ENCODE peak calls at places on chromosomes 7 and 10, in five cellular contexts. M, H, V, Z and D are unnamed samples.

GRCh38 chr10:75972494-75973276 is 541.3 kb downstream of the LRMDA start:
- DNase-seq in M (no peak), H (peak), V (no peak), Z (no peak), D (no peak)

GRCh38 chr7:19519443-19519977 is 189.3 kb downstream of the POLR1F start:
- DNase-seq in M (peak), H (peak), V (no peak), Z (no peak), D (no peak)

GRCh38 chr7:128410092-128410665 is 397 bp upstream of the IMPDH1 start:
- DNase-seq in M (peak), H (peak), V (peak), Z (no peak), D (peak)

GRCh38 chr10:82228701-82229100 is 353.7 kb downstream of the NRG3 start:
- DNase-seq in M (no peak), H (no peak), V (no peak), Z (no peak), D (no peak)

GRCh38 chr7:156547884-156548561 is 92.6 kb upstream of the RNF32 start:
- DNase-seq in M (no peak), H (no peak), V (no peak), Z (peak), D (peak)

GRCh38 chr7:14376711-14377110 is 387.2 kb upstream of the ETV1 start:
- DNase-seq in M (no peak), H (no peak), V (no peak), Z (no peak), D (no peak)

GRCh38 chr10:95459446-95459845 is 101.7 kb downstream of the SORBS1 start:
- DNase-seq in M (no peak), H (no peak), V (no peak), Z (no peak), D (no peak)

GRCh38 chr10:48287417-48288391 is 13.2 kb upstream of the FRMPD2 start:
- DNase-seq in M (peak), H (no peak), V (no peak), Z (peak), D (no peak)

GRCh38 chr10:84352251-84352842 is 24.0 kb downstream of the CCSER2 start:
- DNase-seq in M (peak), H (peak), V (no peak), Z (no peak), D (peak)

GRCh38 chr7:542935-543789 is 23.5 kb upstream of the PDGFA start:
- DNase-seq in M (peak), H (peak), V (no peak), Z (no peak), D (no peak)

GRCh38 chr10:21758671-21759070 is 224.6 kb downstream of the MLLT10 start:
- DNase-seq in M (no peak), H (no peak), V (no peak), Z (no peak), D (no peak)

GRCh38 chr7:92057375-92057774 is 76.9 kb downstream of the CYP51A1 start:
- DNase-seq in M (peak), H (peak), V (no peak), Z (no peak), D (no peak)

GRCh38 chr7:28700790-28701203 is 257.3 kb downstream of the TRIL start:
- DNase-seq in M (no peak), H (peak), V (no peak), Z (no peak), D (no peak)

GRCh38 chr7:39084344-39084743 is 106.6 kb downstream of the POU6F2 start:
- DNase-seq in M (no peak), H (no peak), V (no peak), Z (no peak), D (no peak)

GRCh38 chr7:29202651-29203069 is 8.1 kb downstream of the CHN2 start:
- DNase-seq in M (no peak), H (no peak), V (no peak), Z (no peak), D (no peak)

GRCh38 chr7:50348469-50349162 is 44.1 kb downstream of the IKZF1 start:
- DNase-seq in M (no peak), H (no peak), V (no peak), Z (no peak), D (no peak)

GRCh38 chr10:79994556-79994955 is 45.7 kb upstream of the SFTPD start:
- DNase-seq in M (no peak), H (no peak), V (no peak), Z (no peak), D (no peak)

GRCh38 chr7:149598721-149599308 is 101.2 kb upstream of the ZNF746 start:
- DNase-seq in M (peak), H (peak), V (no peak), Z (peak), D (peak)

GRCh38 chr10:22501412-22501811 is 156.1 kb downstream of the SPAG6 start:
- DNase-seq in M (no peak), H (no peak), V (no peak), Z (no peak), D (no peak)

GRCh38 chr10:62136931-62137330 is 131.7 kb downstream of the RTKN2 start:
- DNase-seq in M (no peak), H (no peak), V (no peak), Z (no peak), D (no peak)

GRCh38 chr7:42691030-42691639 is 220.7 kb downstream of the C7orf25 start:
- DNase-seq in M (no peak), H (peak), V (no peak), Z (no peak), D (no peak)

GRCh38 chr10:15789793-15790525 is 70.2 kb upstream of the ITGA8 start:
- DNase-seq in M (no peak), H (peak), V (no peak), Z (no peak), D (no peak)

GRCh38 chr10:28661035-28661434 is 16.3 kb upstream of the BAMBI start:
- DNase-seq in M (peak), H (peak), V (no peak), Z (no peak), D (no peak)

GRCh38 chr7:85094046-85094720 is 92.7 kb downstream of the SEMA3D start:
- DNase-seq in M (no peak), H (no peak), V (no peak), Z (no peak), D (no peak)

GRCh38 chr7:142385528-142386340 is 127.9 kb upstream of the PRSS58 start:
- DNase-seq in M (peak), H (peak), V (no peak), Z (no peak), D (peak)

GRCh38 chr7:132221356-132221755 is 354.9 kb downstream of the PLXNA4 start:
- DNase-seq in M (no peak), H (no peak), V (no peak), Z (no peak), D (no peak)

GRCh38 chr7:116979430-116979829 is 26.1 kb downstream of the ST7 start:
- DNase-seq in M (no peak), H (no peak), V (no peak), Z (no peak), D (no peak)

GRCh38 chr7:105718511-105718925 is 137.2 kb upstream of the EFCAB10 start:
- DNase-seq in M (peak), H (no peak), V (no peak), Z (no peak), D (no peak)

GRCh38 chr10:97450828-97451227 is 4.9 kb downstream of the ZDHHC16 start:
- DNase-seq in M (no peak), H (no peak), V (no peak), Z (no peak), D (no peak)

GRCh38 chr10:102675887-102676616 is 31.8 kb downstream of the TRIM8 start:
- DNase-seq in M (no peak), H (peak), V (no peak), Z (peak), D (peak)

GRCh38 chr7:35988105-35988504 is 164.9 kb upstream of the EEPD1 start:
- DNase-seq in M (no peak), H (no peak), V (no peak), Z (no peak), D (no peak)

GRCh38 chr10:120495226-120495625 is 38.2 kb downstream of the PLPP4 start:
- DNase-seq in M (no peak), H (peak), V (no peak), Z (no peak), D (no peak)

GRCh38 chr7:113582471-113582870 is 336.3 kb downstream of the PPP1R3A start:
- DNase-seq in M (no peak), H (peak), V (no peak), Z (no peak), D (no peak)

GRCh38 chr7:101521430-101521925 is 107.6 kb downstream of the MYL10 start:
- DNase-seq in M (no peak), H (no peak), V (no peak), Z (no peak), D (no peak)

GRCh38 chr7:74665296-74665938 is 7.9 kb downstream of the GTF2I start:
- DNase-seq in M (no peak), H (no peak), V (no peak), Z (peak), D (no peak)

DNA sequence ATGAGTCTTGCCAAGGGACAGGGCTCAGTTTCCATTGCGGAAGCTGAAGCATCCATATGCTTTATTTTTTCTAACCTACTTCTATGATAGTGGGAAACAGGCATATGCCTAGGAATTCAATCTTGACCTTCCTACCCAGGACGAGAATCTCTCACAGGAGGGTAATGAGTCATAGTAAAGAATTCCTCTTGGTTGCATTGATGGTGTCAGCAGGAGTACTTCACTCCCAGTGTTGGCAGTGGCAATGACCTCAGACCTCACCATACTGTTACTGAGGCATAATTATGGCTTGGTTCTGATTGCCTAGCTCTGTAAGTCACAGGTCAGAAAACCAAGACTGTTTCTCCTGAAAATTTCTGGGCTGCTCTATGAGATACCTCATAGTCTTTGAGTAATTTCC is 552.9 kb downstream of the ARL4A start:
- DNase-seq in M (peak), H (peak), V (no peak), Z (no peak), D (no peak)
- TF ChIP-seq CTCF in M (no peak), H (no peak), V (no peak), Z (no peak), D (no peak)

GRCh38 chr7:108248821-108249220 is 118.7 kb upstream of the LAMB4 start:
- DNase-seq in M (no peak), H (no peak), V (no peak), Z (no peak), D (no peak)
- TF ChIP-seq CTCF in M (no peak), H (no peak), V (no peak), Z (no peak), D (no peak)

GRCh38 chr10:2296179-2296578 is 558.9 kb upstream of the ADARB2 start:
- DNase-seq in M (no peak), H (no peak), V (no peak), Z (no peak), D (no peak)
- TF ChIP-seq CTCF in M (no peak), H (no peak), V (no peak), Z (no peak), D (no peak)

DNA sequence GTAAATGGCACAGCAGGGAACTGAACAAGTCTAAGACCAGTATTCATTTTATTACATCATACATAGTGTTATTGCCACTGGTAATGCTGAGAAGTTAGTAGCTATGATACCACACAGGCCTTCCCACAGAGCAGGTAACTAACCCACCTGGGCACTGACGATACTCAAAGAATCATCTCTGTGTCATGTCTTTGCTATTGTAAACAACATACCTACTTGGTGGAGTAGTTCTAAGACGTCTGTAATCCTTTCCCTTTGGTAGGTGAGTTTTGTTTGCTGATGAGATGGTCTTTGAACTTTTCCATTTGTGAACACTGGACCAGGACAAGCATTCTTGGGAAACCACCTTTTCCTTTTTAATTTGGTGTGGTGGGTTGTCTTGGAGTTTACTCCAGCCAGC is 40.9 kb downstream of the PDSS1 start:
- DNase-seq in M (no peak), H (no peak), V (no peak), Z (peak), D (no peak)
- TF ChIP-seq CTCF in M (no peak), H (no peak), V (no peak), Z (no peak), D (no peak)

DNA sequence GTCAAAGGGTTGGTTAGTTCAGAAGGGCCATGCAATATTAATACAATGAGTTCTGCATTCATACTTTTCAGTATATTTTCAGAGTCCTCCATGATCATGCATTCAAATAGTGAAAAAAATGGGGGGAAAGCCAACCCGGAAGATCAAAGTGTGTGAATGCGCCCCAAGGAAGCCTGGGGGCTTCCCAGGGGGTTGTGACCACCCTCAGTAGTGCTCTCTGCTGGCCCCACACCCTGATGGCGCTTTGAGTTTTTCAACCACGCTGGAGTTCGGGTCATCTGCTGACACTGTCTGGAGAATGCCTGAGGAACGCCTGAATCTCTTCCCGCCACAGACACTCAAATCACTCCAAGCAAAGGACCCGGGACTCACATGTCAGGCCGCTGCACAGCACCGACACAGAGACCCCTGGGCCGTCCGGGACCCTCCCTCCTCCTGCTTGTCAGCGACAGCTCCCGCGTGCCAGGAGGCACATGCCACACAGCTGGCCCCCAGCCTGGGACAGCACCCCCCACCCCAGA is 1.0 kb downstream of the TNS3 start:
- DNase-seq in M (peak), H (no peak), V (no peak), Z (no peak), D (no peak)
- TF ChIP-seq CTCF in M (no peak), H (peak), V (no peak), Z (no peak), D (no peak)

DNA sequence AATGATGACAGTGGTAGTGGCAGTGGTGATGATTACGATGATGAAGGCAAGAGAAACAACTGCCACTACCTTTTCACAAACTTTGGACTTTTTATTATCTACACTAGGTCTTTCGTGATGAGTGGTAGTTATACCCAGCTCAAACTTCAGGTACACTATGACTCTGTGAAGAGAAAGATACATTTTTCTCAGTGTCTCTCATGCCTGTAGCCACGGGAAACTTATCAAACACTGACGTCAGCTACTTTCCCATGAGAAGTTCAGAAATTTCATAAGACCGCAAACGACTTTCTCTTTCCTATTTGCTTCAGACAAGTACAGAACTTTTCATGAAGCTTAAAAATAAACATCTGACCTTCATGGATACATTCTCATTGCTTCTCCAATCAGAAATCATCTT is 57.0 kb downstream of the CALD1 start:
- DNase-seq in M (no peak), H (peak), V (no peak), Z (no peak), D (no peak)
- TF ChIP-seq CTCF in M (no peak), H (no peak), V (no peak), Z (no peak), D (no peak)